ENCODE peak calls at places on chromosomes 5 and 9, in eight cellular contexts. D is psoas muscle, F is thyroid gland, T is coronary artery, C is prostate gland, I is A673, X is WERI-Rb-1, O is fibroblast of lung. N is an unnamed sample.

GRCh38 chr5:11385251-11385900 is 518.9 kb downstream of the CTNND2 start:
- DNase-seq in I (no peak), T (no peak), X (peak), O (no peak), C (no peak), D (no peak), F (no peak), N (no peak)

GRCh38 chr5:610011-610743 is 2.0 kb upstream of the CEP72 start:
- DNase-seq in X (no peak), T (peak), I (no peak), D (no peak), O (no peak), F (no peak), C (no peak), N (peak)

GRCh38 chr5:149317281-149318048 is 27.8 kb upstream of the GRPEL2 start:
- DNase-seq in C (no peak), F (peak), T (no peak), D (no peak), I (peak), O (peak), X (no peak), N (peak)

GRCh38 chr5:179313849-179314521 is 31.3 kb downstream of the ADAMTS2 start:
- DNase-seq in X (no peak), F (peak), I (no peak), C (peak), D (peak), O (peak), T (peak), N (peak)

GRCh38 chr5:140107312-140108092 is 6.4 kb upstream of the PURA start:
- DNase-seq in O (peak), D (peak), T (peak), C (peak), I (peak), F (peak), X (peak), N (peak)

GRCh38 chr9:114513050-114513951 is 8.0 kb upstream of the WHRN start:
- DNase-seq in I (no peak), C (no peak), T (no peak), X (no peak), F (no peak), D (no peak), O (no peak), N (no peak)

GRCh38 chr9:91746357-91746756 is 203.7 kb downstream of the ROR2 start:
- DNase-seq in D (no peak), F (no peak), T (no peak), O (no peak), I (no peak), X (no peak), C (no peak), N (no peak)

GRCh38 chr9:128898382-128898781 is 16.4 kb downstream of the LRRC8A start:
- DNase-seq in F (no peak), C (no peak), T (no peak), I (no peak), D (no peak), X (no peak), O (no peak), N (no peak)

GRCh38 chr5:179906795-179907569 is 715 bp downstream of the TBC1D9B start:
- DNase-seq in O (peak), I (peak), D (peak), C (peak), X (no peak), T (no peak), F (peak), N (peak)

GRCh38 chr5:72510610-72511121 is 3.5 kb upstream of the ZNF366 start:
- DNase-seq in D (peak), C (no peak), F (peak), O (peak), I (no peak), T (no peak), X (no peak), N (no peak)

GRCh38 chr5:172694541-172694940 is 53.5 kb downstream of the NEURL1B start:
- DNase-seq in O (no peak), X (no peak), C (no peak), I (no peak), F (no peak), T (no peak), D (no peak), N (no peak)

GRCh38 chr5:8848997-8849585 is 696.8 kb downstream of the SEMA5A start:
- DNase-seq in I (no peak), T (no peak), F (no peak), O (peak), C (no peak), D (no peak), X (no peak), N (no peak)

GRCh38 chr9:113454914-113455761 is 8.4 kb upstream of the RGS3 start:
- DNase-seq in O (peak), C (no peak), F (peak), I (peak), X (no peak), D (peak), T (peak), N (peak)

GRCh38 chr9:93669116-93669957 is 93.0 kb downstream of the PHF2 start:
- DNase-seq in O (no peak), T (peak), I (no peak), D (peak), X (peak), F (no peak), C (no peak), N (peak)

GRCh38 chr9:104260004-104260403 is 165.9 kb downstream of the SMC2 start:
- DNase-seq in X (no peak), T (no peak), O (no peak), D (no peak), F (no peak), I (no peak), C (no peak), N (no peak)

GRCh38 chr9:133143639-133144141 is 20.0 kb downstream of the GBGT1 start:
- DNase-seq in D (no peak), X (no peak), I (no peak), T (no peak), O (no peak), C (no peak), F (no peak), N (no peak)
- H3K4me3 ChIP-seq in D (peak), X (peak), I (peak), T (peak), O (no peak), C (peak), F (peak), N (no peak)

GRCh38 chr9:121750259-121750714 is 98.9 kb downstream of the DAB2IP start:
- DNase-seq in T (no peak), D (no peak), C (no peak), F (no peak), O (no peak), X (no peak), I (no peak), N (no peak)

GRCh38 chr9:121748080-121748479 is 96.6 kb downstream of the DAB2IP start:
- DNase-seq in F (no peak), T (no peak), O (no peak), D (no peak), I (no peak), X (no peak), C (no peak), N (no peak)

GRCh38 chr9:121750715-121751623 is 99.5 kb downstream of the DAB2IP start:
- DNase-seq in C (peak), F (no peak), T (no peak), X (no peak), I (no peak), D (no peak), O (no peak), N (peak)

GRCh38 chr9:121749614-121750013 is 98.2 kb downstream of the DAB2IP start:
- DNase-seq in T (no peak), C (no peak), O (no peak), X (no peak), F (no peak), I (no peak), D (no peak), N (no peak)

GRCh38 chr9:121748727-121749546 is 97.5 kb downstream of the DAB2IP start:
- DNase-seq in C (no peak), D (peak), F (no peak), X (no peak), O (no peak), I (no peak), T (peak), N (no peak)
- H3K27ac ChIP-seq in C (peak), D (peak), F (peak), X (no peak), O (no peak), I (no peak), T (peak), N (peak)

DNA sequence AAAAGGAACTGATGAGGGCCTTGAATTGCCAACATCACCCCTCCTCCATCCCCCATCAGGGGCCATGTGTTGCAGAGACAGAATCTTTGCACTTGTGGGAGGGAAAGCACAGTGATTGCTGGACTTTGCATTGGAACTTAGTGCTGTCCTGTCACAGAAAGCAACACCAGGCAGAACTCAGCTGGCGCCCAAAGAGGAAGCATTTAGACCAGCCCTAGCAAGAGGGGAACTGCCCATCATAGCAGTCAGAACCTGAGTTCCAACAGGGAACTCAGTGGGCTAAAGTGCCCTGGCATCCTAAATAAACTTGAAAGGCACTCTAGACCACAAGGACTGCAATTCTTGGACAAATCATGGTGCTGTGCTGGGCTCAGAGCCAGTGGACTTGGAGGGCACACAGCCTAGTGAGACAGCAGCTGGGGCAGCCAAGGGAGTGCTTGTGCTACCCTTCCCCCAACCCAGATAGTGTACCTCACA is 128.2 kb downstream of the ACTL7B start:
- DNase-seq in O (peak), D (no peak), T (no peak), C (no peak), I (no peak), F (peak), X (no peak), N (no peak)
- H3K4me3 ChIP-seq in O (no peak), D (no peak), T (no peak), C (no peak), I (no peak), F (no peak), X (no peak), N (no peak)

DNA sequence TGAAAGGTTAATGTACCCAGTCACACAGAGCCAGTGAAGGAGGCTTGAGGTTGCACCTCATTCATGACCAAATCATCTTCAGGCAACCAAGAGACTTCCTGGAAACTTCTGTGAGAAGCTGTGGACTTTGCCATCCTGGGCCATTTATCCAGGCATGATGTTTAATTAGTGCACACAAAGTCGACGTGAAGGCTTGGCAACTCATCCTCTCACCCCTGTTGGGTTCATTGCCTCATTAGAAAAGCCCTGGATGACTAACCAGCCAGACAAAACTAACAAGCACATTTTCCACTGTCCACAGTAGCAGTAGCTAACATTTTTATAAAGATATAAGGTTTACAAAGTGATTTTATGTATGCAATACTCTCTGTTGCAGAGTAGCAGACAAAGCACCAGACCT is 65.7 kb upstream of the ZNF462 start:
- DNase-seq in F (peak), D (no peak), C (no peak), O (no peak), X (no peak), I (no peak), T (no peak), N (no peak)
- H3K27ac ChIP-seq in F (peak), D (no peak), C (no peak), O (no peak), X (no peak), I (no peak), T (no peak), N (no peak)

N was measured in body of pancreas.